ENCODE peak calls at places on chromosomes 7 and 10, in six cellular contexts. U is stimulated activated CD4-positive, alpha-beta T cell treated with anti-CD3 and anti-CD28 coated beads, Interleukin-15, amount 100 ng/mL, for 48 hours; W is naive thymus-derived CD4-positive, alpha-beta T cell; N is ovary; X is activated T-helper 1 cell treated with anti-CD3 and anti-CD28 coated beads, Interleukin-12 subunit alpha, Interleukin-12 subunit beta, Interleukin-2, Interleukin-4 antibody, amounts not matched to agents 30 ng/mL and 10 ng/mL and 1 ng/mL, durations not matched to agents 14 hours and 24 hours and 36 hours; F is CD14-positive monocyte. Y is an unnamed sample.

GRCh38 chr7:29194206-29194593 is 375 bp upstream of the CHN2 start:
- DNase-seq in W (no peak), X (no peak), F (no peak), U (no peak), N (peak), Y (no peak)

GRCh38 chr10:62096534-62096933 is 172.1 kb downstream of the RTKN2 start:
- DNase-seq in N (no peak), U (no peak), W (no peak), F (no peak), X (no peak), Y (no peak)

GRCh38 chr7:155266440-155266839 is 31.2 kb upstream of the INSIG1 start:
- DNase-seq in F (no peak), X (no peak), W (no peak), N (no peak), U (no peak), Y (no peak)

GRCh38 chr7:101287032-101287431 is 34.6 kb downstream of the IFT22 start:
- DNase-seq in U (no peak), F (no peak), X (no peak), W (no peak), N (no peak), Y (no peak)

GRCh38 chr7:82264752-82265305 is 178.7 kb downstream of the CACNA2D1 start:
- DNase-seq in N (no peak), F (no peak), U (no peak), W (no peak), X (no peak), Y (no peak)

GRCh38 chr7:77226357-77226839 is 26.8 kb upstream of the FGL2 start:
- DNase-seq in X (no peak), W (no peak), N (no peak), U (no peak), F (no peak), Y (no peak)

GRCh38 chr7:97971120-97971989 is 18.6 kb downstream of the OCM2 start:
- DNase-seq in W (no peak), X (peak), F (no peak), U (peak), N (no peak), Y (peak)

GRCh38 chr10:97812696-97813095 is 36.9 kb upstream of the GOLGA7B start:
- DNase-seq in F (no peak), U (no peak), X (no peak), W (no peak), N (no peak), Y (no peak)

GRCh38 chr10:42419789-42420188 is 218.6 kb downstream of the ZNF33B start:
- DNase-seq in X (no peak), U (no peak), N (no peak), F (no peak), W (no peak), Y (no peak)

GRCh38 chr10:17229967-17230682 is 2.1 kb downstream of the VIM start:
- DNase-seq in U (peak), N (peak), F (peak), W (peak), X (peak), Y (peak)

GRCh38 chr10:69734416-69734796 is 67.3 kb upstream of the COL13A1 start:
- DNase-seq in X (no peak), W (no peak), U (no peak), F (no peak), N (no peak), Y (no peak)

GRCh38 chr7:34269084-34269483 is 363.7 kb downstream of the BMPER start:
- DNase-seq in X (no peak), F (no peak), U (no peak), N (no peak), W (no peak), Y (no peak)

GRCh38 chr7:97442-97841 is 94.9 kb upstream of the FAM20C start:
- DNase-seq in W (no peak), U (no peak), N (no peak), F (no peak), X (no peak), Y (no peak)

Y was measured in Jurkat, Clone E6-1.